ENCODE peak calls at places on chromosomes 12 and 14, in five cellular contexts. T, J, Q, D and P are unnamed samples.

GRCh38 chr14:61644834-61645233 is 50.5 kb upstream of the HIF1A start:
- DNase-seq in T (no peak), J (no peak), Q (no peak), D (no peak), P (peak)

GRCh38 chr12:7042847-7043246 is 17.7 kb upstream of the C1S start:
- DNase-seq in T (no peak), J (peak), Q (no peak), D (peak), P (peak)

GRCh38 chr14:104134061-104134965 is 4.1 kb upstream of the KIF26A start:
- DNase-seq in T (no peak), J (no peak), Q (peak), D (no peak), P (no peak)

GRCh38 chr14:55850803-55851202 is 267.4 kb upstream of the PELI2 start:
- DNase-seq in T (peak), J (no peak), Q (no peak), D (no peak), P (no peak)

GRCh38 chr14:62189698-62190097 is 427.5 kb downstream of the SNAPC1 start:
- DNase-seq in T (no peak), J (no peak), Q (no peak), D (no peak), P (no peak)

GRCh38 chr12:54431911-54432814 is 13.1 kb upstream of the ITGA5 start:
- DNase-seq in T (peak), J (no peak), Q (no peak), D (no peak), P (no peak)

GRCh38 chr14:104579507-104579906 is at the start of gene C14orf180:
- DNase-seq in T (no peak), J (peak), Q (no peak), D (no peak), P (no peak)

GRCh38 chr12:54249489-54249888 is 30.4 kb downstream of the CBX5 start:
- DNase-seq in T (no peak), J (no peak), Q (no peak), D (no peak), P (no peak)

GRCh38 chr12:53217049-53217929 is 10.2 kb upstream of the ITGB7 start:
- DNase-seq in T (peak), J (no peak), Q (no peak), D (no peak), P (no peak)

GRCh38 chr14:72217164-72217563 is 284.9 kb downstream of the RGS6 start:
- DNase-seq in T (no peak), J (no peak), Q (no peak), D (no peak), P (no peak)

GRCh38 chr12:40691913-40692616 is at the start of gene CNTN1:
- DNase-seq in T (peak), J (peak), Q (peak), D (peak), P (peak)

GRCh38 chr12:130818381-130819247 is 20.4 kb downstream of the STX2 start:
- DNase-seq in T (peak), J (peak), Q (peak), D (peak), P (peak)

GRCh38 chr12:131628766-131629448 is 82.0 kb upstream of the SFSWAP start:
- DNase-seq in T (no peak), J (no peak), Q (no peak), D (no peak), P (no peak)

GRCh38 chr12:108532061-108532848 is 17.2 kb downstream of the FICD start:
- DNase-seq in T (no peak), J (no peak), Q (no peak), D (no peak), P (no peak)

GRCh38 chr14:96735509-96735908 is 61.7 kb upstream of the VRK1 start:
- DNase-seq in T (no peak), J (no peak), Q (no peak), D (peak), P (no peak)

GRCh38 chr12:126907900-126908764 is 1358.8 kb upstream of the TMEM132C start:
- DNase-seq in T (no peak), J (no peak), Q (no peak), D (no peak), P (no peak)

GRCh38 chr14:72443991-72444431 is 449.9 kb downstream of the DPF3 start:
- DNase-seq in T (no peak), J (no peak), Q (no peak), D (no peak), P (peak)

GRCh38 chr12:25975179-25975578 is 16.7 kb downstream of the RASSF8 start:
- DNase-seq in T (no peak), J (no peak), Q (no peak), D (no peak), P (no peak)

GRCh38 chr14:28765907-28766504 is 581 bp upstream of the FOXG1 start:
- DNase-seq in T (no peak), J (no peak), Q (peak), D (peak), P (no peak)

GRCh38 chr14:74514471-74514932 is 20.9 kb downstream of the ISCA2 start:
- DNase-seq in T (no peak), J (no peak), Q (no peak), D (no peak), P (no peak)

GRCh38 chr12:108369736-108370396 is 30.8 kb upstream of the CMKLR1 start:
- DNase-seq in T (no peak), J (no peak), Q (peak), D (no peak), P (no peak)

GRCh38 chr12:62744551-62744950 is 190.4 kb downstream of the PPM1H start:
- DNase-seq in T (no peak), J (no peak), Q (no peak), D (no peak), P (no peak)

GRCh38 chr12:55063291-55063690 is 43.5 kb downstream of the NEUROD4 start:
- DNase-seq in T (no peak), J (no peak), Q (no peak), D (no peak), P (no peak)

GRCh38 chr12:57842342-57843294 is 3.9 kb downstream of the CTDSP2 start:
- DNase-seq in T (peak), J (no peak), Q (peak), D (no peak), P (no peak)